ENCODE peak calls at places on chromosome 5, in seven cellular contexts. G is mesendoderm, N is IMR-90, O is H1, Q is trophoblast cell, U is H9, B is mesenchymal stem cell. T is an unnamed sample.

GRCh38 chr5:21701317-21701716 is 1151.8 kb downstream of the CDH12 start:
- DNase-seq in U (no peak), O (no peak), G (no peak), Q (peak), B (no peak), N (no peak), T (no peak)

GRCh38 chr5:154709368-154710305 is 45.5 kb upstream of the LARP1 start:
- DNase-seq in Q (no peak), B (peak), O (no peak), U (no peak), N (no peak), G (no peak), T (no peak)

GRCh38 chr5:9207820-9208418 is 338.0 kb downstream of the SEMA5A start:
- DNase-seq in G (peak), U (no peak), O (no peak), B (peak), Q (peak), N (peak), T (no peak)

GRCh38 chr5:17248999-17249634 is 31.7 kb downstream of the BASP1 start:
- DNase-seq in U (no peak), Q (peak), G (peak), N (peak), O (peak), B (peak), T (no peak)

GRCh38 chr5:57190593-57190992 is 16.7 kb downstream of the GPBP1 start:
- DNase-seq in B (no peak), O (no peak), Q (no peak), U (no peak), N (no peak), G (no peak), T (no peak)

GRCh38 chr5:18745988-18746615 is 1111.8 kb downstream of the TAF11L14 start:
- DNase-seq in N (no peak), U (no peak), Q (peak), B (peak), G (no peak), O (no peak), T (no peak)

GRCh38 chr5:5079871-5080270 is 60.3 kb upstream of the ADAMTS16 start:
- DNase-seq in N (no peak), B (no peak), U (no peak), Q (peak), O (no peak), G (no peak), T (no peak)

GRCh38 chr5:107217721-107218130 is 453.0 kb downstream of the EFNA5 start:
- DNase-seq in O (no peak), N (no peak), B (no peak), Q (peak), U (no peak), G (no peak), T (no peak)

GRCh38 chr5:166716856-166717492 is 1574.5 kb upstream of the WWC1 start:
- DNase-seq in O (no peak), B (no peak), G (no peak), N (no peak), U (no peak), Q (no peak), T (no peak)

GRCh38 chr5:53616939-53617549 is 56.6 kb downstream of the NDUFS4 start:
- DNase-seq in U (no peak), B (no peak), Q (no peak), O (no peak), G (peak), N (peak), T (no peak)

GRCh38 chr5:51279983-51280382 is 103.3 kb upstream of the ISL1 start:
- DNase-seq in G (peak), B (peak), O (no peak), N (no peak), Q (no peak), U (no peak), T (no peak)

GRCh38 chr5:32713396-32714381 is 2.6 kb downstream of the NPR3 start:
- DNase-seq in G (peak), Q (no peak), O (no peak), N (peak), B (peak), U (peak), T (peak)

GRCh38 chr5:6714221-6715041 is 1.2 kb downstream of the TENT4A start:
- DNase-seq in U (no peak), G (no peak), B (no peak), O (no peak), Q (peak), N (no peak), T (no peak)

GRCh38 chr5:179680780-179681411 is at the start of gene CBY3:
- DNase-seq in N (peak), O (no peak), U (no peak), B (no peak), Q (no peak), G (no peak), T (no peak)

GRCh38 chr5:963673-964531 is 44.7 kb upstream of the NKD2 start:
- DNase-seq in N (peak), B (peak), U (no peak), G (no peak), Q (no peak), O (no peak), T (no peak)

GRCh38 chr5:39995990-39996389 is 571.2 kb upstream of the DAB2 start:
- DNase-seq in G (no peak), Q (no peak), U (no peak), N (no peak), O (no peak), B (no peak), T (no peak)

GRCh38 chr5:36632363-36632664 is 25.9 kb downstream of the SLC1A3 start:
- DNase-seq in U (no peak), N (no peak), O (no peak), G (no peak), Q (no peak), B (no peak), T (no peak)
- H2BK120ac ChIP-seq in U (no peak), N (no peak), O (no peak), G (no peak), Q (no peak), B (no peak), T (no peak)

GRCh38 chr5:14257995-14258403 is 114.9 kb downstream of the TRIO start:
- DNase-seq in G (no peak), O (no peak), B (no peak), N (no peak), U (no peak), Q (no peak), T (no peak)

GRCh38 chr5:14258840-14259239 is 115.7 kb downstream of the TRIO start:
- DNase-seq in G (peak), N (no peak), B (peak), O (no peak), U (peak), Q (no peak), T (peak)

GRCh38 chr5:14256026-14256690 is 113.0 kb downstream of the TRIO start:
- DNase-seq in B (no peak), Q (peak), O (no peak), N (no peak), G (peak), U (no peak), T (no peak)

GRCh38 chr5:14254686-14255085 is 111.5 kb downstream of the TRIO start:
- DNase-seq in N (no peak), B (no peak), O (no peak), U (no peak), G (no peak), Q (no peak), T (no peak)

DNA sequence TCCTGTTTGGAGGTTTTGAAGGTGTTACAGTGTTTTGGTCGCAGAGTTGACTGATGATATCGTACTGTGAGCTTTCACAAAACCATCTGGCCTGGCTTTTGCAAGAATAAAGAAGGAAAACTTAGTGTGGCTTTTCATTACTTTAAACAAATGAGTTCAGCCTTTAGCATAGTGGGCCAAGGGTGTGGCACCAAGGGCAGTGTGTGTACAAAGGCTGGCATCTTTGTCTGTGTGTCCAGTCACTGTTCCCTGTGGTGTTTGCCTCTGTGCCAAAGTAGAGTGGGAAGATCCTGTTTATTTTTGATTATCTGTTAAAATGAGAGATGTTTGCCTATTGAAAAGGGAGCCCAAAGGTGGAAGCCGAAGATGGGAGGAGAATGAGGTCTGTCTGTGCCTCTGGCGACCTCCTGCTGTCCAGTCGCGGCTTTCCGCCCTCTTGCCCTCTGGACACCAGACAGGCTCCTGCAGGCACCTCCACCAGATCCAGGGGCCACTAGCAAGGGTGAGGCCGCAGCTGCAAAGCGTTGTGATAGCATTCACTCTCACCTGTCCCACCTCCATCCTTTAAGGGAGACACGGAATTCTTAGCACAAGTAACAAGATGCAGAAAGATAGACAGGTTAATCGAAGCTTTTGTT is 113.7 kb downstream of the TRIO start:
- DNase-seq in B (no peak), G (no peak), O (no peak), N (no peak), U (no peak), Q (no peak), T (no peak)
- H2BK120ac ChIP-seq in B (no peak), G (no peak), O (no peak), N (no peak), U (no peak), Q (no peak), T (no peak)

GRCh38 chr5:109937951-109938350 is 248.2 kb downstream of the MAN2A1 start:
- DNase-seq in U (no peak), B (no peak), G (no peak), N (no peak), O (no peak), Q (peak), T (no peak)

GRCh38 chr5:109938453-109938852 is 248.7 kb downstream of the MAN2A1 start:
- DNase-seq in B (no peak), O (no peak), G (no peak), Q (no peak), N (no peak), U (no peak), T (no peak)

GRCh38 chr5:109936996-109937395 is 247.3 kb downstream of the MAN2A1 start:
- DNase-seq in U (no peak), B (no peak), G (peak), N (no peak), Q (peak), O (no peak), T (no peak)

GRCh38 chr5:109939109-109939682 is 249.5 kb downstream of the MAN2A1 start:
- DNase-seq in G (no peak), U (no peak), B (peak), O (no peak), Q (peak), N (peak), T (no peak)

DNA sequence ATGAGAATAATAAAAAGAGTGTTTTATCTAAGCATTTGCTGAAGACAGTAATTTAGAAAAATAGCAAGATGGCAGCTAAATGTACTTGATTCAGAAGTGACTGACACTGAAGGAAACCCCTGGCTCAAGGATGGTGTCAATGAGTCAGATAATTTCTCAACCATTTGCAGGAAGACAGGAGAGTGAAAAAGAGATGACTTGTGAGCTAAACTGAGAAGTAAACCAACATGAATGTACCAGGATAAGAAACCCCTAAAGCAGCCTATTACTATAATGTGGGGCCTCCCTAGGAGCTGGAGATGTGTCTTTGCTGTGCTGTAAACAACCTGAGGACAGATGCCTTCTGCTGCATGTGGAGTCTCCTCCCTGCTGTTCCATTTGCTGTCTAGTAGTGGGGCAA is 246.4 kb downstream of the MAN2A1 start:
- DNase-seq in N (no peak), G (no peak), Q (peak), B (peak), U (no peak), O (no peak), T (no peak)
- H2BK120ac ChIP-seq in N (no peak), G (no peak), Q (no peak), B (no peak), U (no peak), O (no peak), T (no peak)

GRCh38 chr5:78526049-78526525 is 122.5 kb downstream of the LHFPL2 start:
- DNase-seq in B (peak), O (no peak), U (no peak), N (peak), G (no peak), Q (peak), T (no peak)
- H2BK120ac ChIP-seq in B (peak), O (no peak), U (no peak), N (peak), G (no peak), Q (no peak), T (no peak)

DNA sequence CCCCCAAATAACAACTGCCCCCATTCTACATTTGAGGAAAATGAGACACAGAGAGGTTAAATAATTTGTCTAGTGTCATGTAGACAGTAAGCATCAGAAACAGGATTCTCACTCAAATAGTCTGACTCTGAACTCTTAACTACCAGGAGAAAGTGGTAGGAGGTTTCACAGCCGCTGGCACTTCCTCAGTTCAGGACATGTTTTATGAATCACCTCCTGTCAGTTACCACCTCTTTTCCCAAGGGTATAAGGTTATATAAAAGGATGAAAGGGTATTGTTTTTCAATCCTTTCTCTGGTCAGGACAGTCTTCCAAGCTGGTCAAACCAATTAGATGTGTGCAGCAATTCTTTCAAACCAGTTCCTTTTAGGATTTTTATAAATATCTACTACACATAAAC is 52.1 kb downstream of the TSSK1B start:
- DNase-seq in N (no peak), O (no peak), G (no peak), Q (peak), U (no peak), B (no peak), T (no peak)
- H2BK120ac ChIP-seq in N (no peak), O (no peak), G (no peak), Q (no peak), U (no peak), B (no peak), T (no peak)

GRCh38 chr5:127867006-127867788 is 164.0 kb downstream of the CCDC192 start:
- DNase-seq in U (no peak), O (no peak), Q (no peak), G (no peak), B (no peak), N (no peak), T (no peak)
- H2BK120ac ChIP-seq in U (no peak), O (no peak), Q (no peak), G (no peak), B (no peak), N (no peak), T (no peak)

DNA sequence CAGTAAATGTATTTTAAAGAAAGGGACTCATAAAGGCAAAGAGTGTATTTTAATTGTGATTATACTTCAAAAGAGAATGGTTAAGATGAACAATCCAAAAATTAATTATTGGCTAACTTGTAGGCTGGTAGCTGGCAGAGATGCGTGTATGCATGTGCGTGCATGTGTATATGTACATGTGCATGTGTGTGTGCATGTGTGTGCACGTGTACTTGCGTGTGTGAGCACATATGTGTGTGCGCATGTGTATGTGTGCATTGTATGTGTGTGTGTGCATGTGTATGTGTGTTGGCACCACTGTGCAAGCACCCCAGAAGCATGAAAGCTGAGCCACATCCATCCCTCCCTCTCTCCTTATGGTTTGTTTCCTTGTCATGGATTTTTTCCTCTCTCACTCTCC is 83.0 kb upstream of the SLC1A3 start:
- DNase-seq in B (no peak), O (no peak), U (no peak), G (no peak), N (no peak), Q (no peak), T (no peak)
- H2BK120ac ChIP-seq in B (no peak), O (no peak), U (no peak), G (no peak), N (no peak), Q (no peak), T (no peak)

GRCh38 chr5:80885698-80886000 is 74.5 kb upstream of the RASGRF2 start:
- DNase-seq in B (peak), N (no peak), Q (peak), G (peak), O (no peak), U (no peak), T (no peak)
- H2BK120ac ChIP-seq in B (no peak), N (no peak), Q (no peak), G (no peak), O (no peak), U (no peak), T (no peak)

GRCh38 chr5:114435220-114435481 is 73.3 kb downstream of the KCNN2 start:
- DNase-seq in N (no peak), G (no peak), U (no peak), B (no peak), O (no peak), Q (no peak), T (no peak)
- H2BK120ac ChIP-seq in N (no peak), G (peak), U (no peak), B (no peak), O (no peak), Q (no peak), T (no peak)

T was measured in neuronal stem cell.